ENCODE peak calls at places on chromosome 17, in four cellular contexts. S is heart right ventricle, F is fibroblast of mammary gland, C is sigmoid colon. V is an unnamed sample.

GRCh38 chr17:33551075-33551474 is 258.0 kb upstream of the ASIC2 start:
- DNase-seq in S (no peak), F (no peak), C (no peak), V (no peak)

GRCh38 chr17:73342057-73342522 is 30.3 kb upstream of the CDC42EP4 start:
- DNase-seq in S (peak), F (peak), C (peak), V (peak)

GRCh38 chr17:1149869-1150268 is 29.9 kb downstream of the ABR start:
- DNase-seq in S (no peak), F (no peak), C (no peak), V (no peak)

GRCh38 chr17:73641779-73642580 is 2.3 kb downstream of the SDK2 start:
- DNase-seq in S (no peak), F (no peak), C (no peak), V (no peak)

GRCh38 chr17:67500261-67500660 is 123.2 kb downstream of the PITPNC1 start:
- DNase-seq in S (no peak), F (peak), C (no peak), V (no peak)

GRCh38 chr17:4998666-4999428 is 1.1 kb downstream of the KIF1C start:
- DNase-seq in S (no peak), F (no peak), C (no peak), V (no peak)

GRCh38 chr17:71656987-71657858 is 463.6 kb upstream of the SOX9 start:
- DNase-seq in S (no peak), F (no peak), C (no peak), V (no peak)

GRCh38 chr17:56834380-56835258 is 668 bp downstream of the DGKE start:
- DNase-seq in S (peak), F (no peak), C (peak), V (no peak)

GRCh38 chr17:72684405-72685020 is 408.0 kb downstream of the SLC39A11 start:
- DNase-seq in S (no peak), F (no peak), C (no peak), V (no peak)

GRCh38 chr17:50832267-50833227 is 2.8 kb upstream of the WFIKKN2 start:
- DNase-seq in S (no peak), F (no peak), C (peak), V (no peak)

GRCh38 chr17:614637-615546 is 99.7 kb downstream of the VPS53 start:
- DNase-seq in S (no peak), F (peak), C (no peak), V (no peak)

GRCh38 chr17:7184091-7184488 is 4.9 kb upstream of the ASGR1 start:
- DNase-seq in S (no peak), F (no peak), C (no peak), V (no peak)

GRCh38 chr17:27338536-27338985 is 44.6 kb downstream of the WSB1 start:
- DNase-seq in S (no peak), F (no peak), C (no peak), V (no peak)

GRCh38 chr17:65054602-65055001 is 1.9 kb downstream of the GNA13 start:
- DNase-seq in S (no peak), F (no peak), C (no peak), V (no peak)

GRCh38 chr17:3659541-3660111 is 8.8 kb downstream of the TAX1BP3 start:
- DNase-seq in S (peak), F (peak), C (peak), V (peak)

GRCh38 chr17:15289285-15290185 is 24.4 kb upstream of the PMP22 start:
- DNase-seq in S (no peak), F (peak), C (no peak), V (no peak)

GRCh38 chr17:73308017-73308823 is 3.6 kb downstream of the CDC42EP4 start:
- DNase-seq in S (peak), F (peak), C (peak), V (no peak)

GRCh38 chr17:80855968-80856862 is 135.4 kb upstream of the CHMP6 start:
- DNase-seq in S (peak), F (peak), C (peak), V (peak)

GRCh38 chr17:50988427-50988826 is 122.3 kb upstream of the TOB1 start:
- DNase-seq in S (no peak), F (no peak), C (no peak), V (no peak)

GRCh38 chr17:385195-385835 is 32.7 kb upstream of the RPH3AL start:
- DNase-seq in S (peak), F (no peak), C (peak), V (no peak)

GRCh38 chr17:49915670-49916069 is 53.3 kb upstream of the DLX4 start:
- DNase-seq in S (no peak), F (no peak), C (no peak), V (no peak)

GRCh38 chr17:79625706-79626105 is 14.9 kb upstream of the RBFOX3 start:
- DNase-seq in S (peak), F (no peak), C (peak), V (no peak)

GRCh38 chr17:49513616-49514373 is 18.7 kb downstream of the NGFR start:
- DNase-seq in S (peak), F (no peak), C (peak), V (no peak)

GRCh38 chr17:64103751-64104364 is 26.1 kb downstream of the ERN1 start:
- DNase-seq in S (no peak), F (peak), C (no peak), V (no peak)

GRCh38 chr17:56973520-56973919 is 4.4 kb upstream of the SCPEP1 start:
- DNase-seq in S (no peak), F (peak), C (no peak), V (no peak)

GRCh38 chr17:4499431-4500187 is 928 bp downstream of the SPNS2 start:
- DNase-seq in S (peak), F (no peak), C (no peak), V (no peak)

GRCh38 chr17:73934696-73935095 is 268.8 kb upstream of the RPL38 start:
- DNase-seq in S (no peak), F (no peak), C (no peak), V (no peak)

GRCh38 chr17:15432807-15433547 is 34.4 kb downstream of the CDRT4 start:
- DNase-seq in S (no peak), F (peak), C (no peak), V (peak)

GRCh38 chr17:14301761-14302401 is 1.0 kb downstream of the HS3ST3B1 start:
- DNase-seq in S (no peak), F (peak), C (no peak), V (no peak)

GRCh38 chr17:182164-182751 is 808 bp upstream of the DOC2B start:
- DNase-seq in S (no peak), F (no peak), C (no peak), V (no peak)

GRCh38 chr17:57675427-57675826 is 69.7 kb downstream of the CCDC182 start:
- DNase-seq in S (no peak), F (no peak), C (no peak), V (no peak)

GRCh38 chr17:880074-880870 is 98.1 kb downstream of the MRM3 start:
- DNase-seq in S (peak), F (peak), C (no peak), V (no peak)

GRCh38 chr17:80804466-80804865 is 187.2 kb upstream of the CHMP6 start:
- DNase-seq in S (no peak), F (no peak), C (no peak), V (no peak)

GRCh38 chr17:78595135-78595810 is 18.1 kb upstream of the DNAH17 start:
- DNase-seq in S (no peak), F (no peak), C (no peak), V (no peak)

GRCh38 chr17:67217446-67217845 is 27.6 kb downstream of the HELZ start:
- DNase-seq in S (no peak), F (no peak), C (no peak), V (no peak)

GRCh38 chr17:75876938-75877751 is 1.2 kb downstream of the TRIM47 start:
- DNase-seq in S (peak), F (peak), C (peak), V (peak)
- H3K4me3 ChIP-seq in S (peak), F (peak), C (peak), V (peak)

GRCh38 chr17:44518032-44518431 is 14.8 kb upstream of the GPATCH8 start:
- DNase-seq in S (no peak), F (peak), C (no peak), V (no peak)

GRCh38 chr17:44527102-44527501 is 23.9 kb upstream of the GPATCH8 start:
- DNase-seq in S (no peak), F (no peak), C (no peak), V (no peak)

GRCh38 chr17:44527954-44528353 is 24.7 kb upstream of the GPATCH8 start:
- DNase-seq in S (no peak), F (no peak), C (no peak), V (no peak)

GRCh38 chr17:44523672-44523972 is 20.4 kb upstream of the GPATCH8 start:
- DNase-seq in S (no peak), F (no peak), C (no peak), V (no peak)

GRCh38 chr17:44522883-44523671 is 19.9 kb upstream of the GPATCH8 start:
- DNase-seq in S (peak), F (peak), C (peak), V (no peak)
- TF ChIP-seq CTCF in S (peak), F (peak), C (peak), V (peak)

GRCh38 chr17:47205419-47205963 is 3.7 kb upstream of the MYL4 start:
- DNase-seq in S (peak), F (peak), C (peak), V (no peak)
- H3K4me3 ChIP-seq in S (no peak), F (no peak), C (no peak), V (no peak)

DNA sequence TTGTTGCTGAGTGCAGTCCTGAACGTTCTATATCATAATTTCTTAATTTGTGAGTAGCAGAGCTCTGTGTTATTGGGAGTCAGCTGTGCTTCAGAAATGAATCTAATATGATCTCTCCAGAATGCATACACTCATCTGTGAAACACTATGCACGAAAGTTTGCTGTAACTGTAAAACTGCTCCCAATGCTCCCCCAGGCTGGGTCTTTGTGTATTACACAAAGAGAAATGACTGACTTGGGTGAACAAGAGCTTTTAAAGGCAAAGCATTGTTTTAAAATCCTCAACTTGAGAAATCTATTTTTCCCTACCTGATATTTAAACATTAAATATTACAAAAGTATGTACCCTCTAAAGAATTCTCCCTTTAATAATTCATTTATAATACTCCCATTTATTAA is 636.7 kb upstream of the KIF2B start:
- DNase-seq in S (no peak), F (no peak), C (no peak), V (no peak)
- TF ChIP-seq CTCF in S (no peak), F (no peak), C (no peak), V (no peak)

GRCh38 chr17:70173646-70174045 is 4.3 kb downstream of the KCNJ2 start:
- DNase-seq in S (peak), F (no peak), C (no peak), V (no peak)

GRCh38 chr17:70169707-70170597 is 620 bp downstream of the KCNJ2 start:
- DNase-seq in S (no peak), F (peak), C (peak), V (no peak)

GRCh38 chr17:70171159-70171558 is 1.8 kb downstream of the KCNJ2 start:
- DNase-seq in S (no peak), F (no peak), C (no peak), V (no peak)

GRCh38 chr17:70172921-70173320 is 3.6 kb downstream of the KCNJ2 start:
- DNase-seq in S (no peak), F (no peak), C (no peak), V (no peak)

DNA sequence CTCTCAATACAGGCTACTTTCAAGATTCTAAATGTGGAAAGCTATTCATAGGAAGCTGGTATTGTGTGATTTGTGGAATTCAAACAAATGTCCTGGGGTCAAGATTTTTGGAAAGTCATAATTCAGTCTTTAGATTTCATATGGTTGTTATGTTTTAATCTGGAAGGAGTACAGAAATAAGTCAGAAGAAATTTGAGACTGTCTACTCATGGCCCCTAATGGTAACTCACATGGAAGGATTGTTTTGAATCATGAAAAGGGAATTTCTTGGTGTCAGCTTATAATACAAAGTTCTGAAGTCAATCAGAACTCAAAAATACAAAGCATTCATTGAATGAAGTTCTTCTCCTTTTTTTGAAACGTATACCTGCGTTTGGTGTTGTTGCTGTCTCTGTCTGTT is 3.1 kb downstream of the KCNJ2 start:
- DNase-seq in S (no peak), F (no peak), C (no peak), V (no peak)
- H3K4me3 ChIP-seq in S (peak), F (no peak), C (no peak), V (no peak)

GRCh38 chr17:48066656-48067055 is 18.5 kb downstream of the NFE2L1 start:
- DNase-seq in S (no peak), F (no peak), C (no peak), V (no peak)
- TF ChIP-seq CTCF in S (no peak), F (no peak), C (no peak), V (no peak)

GRCh38 chr17:39057807-39058206 is 90.6 kb upstream of the FBXO47 start:
- DNase-seq in S (no peak), F (peak), C (no peak), V (no peak)
- H3K4me3 ChIP-seq in S (peak), F (no peak), C (peak), V (peak)

GRCh38 chr17:35889818-35890773 is 9.9 kb upstream of the CCL5 start:
- DNase-seq in S (no peak), F (peak), C (no peak), V (peak)

GRCh38 chr17:35889241-35889640 is 9.1 kb upstream of the CCL5 start:
- DNase-seq in S (no peak), F (no peak), C (no peak), V (no peak)

GRCh38 chr17:35891273-35891672 is 11.1 kb upstream of the CCL5 start:
- DNase-seq in S (no peak), F (no peak), C (no peak), V (no peak)

GRCh38 chr17:35892091-35892637 is 12.0 kb upstream of the CCL5 start:
- DNase-seq in S (no peak), F (peak), C (no peak), V (no peak)

DNA sequence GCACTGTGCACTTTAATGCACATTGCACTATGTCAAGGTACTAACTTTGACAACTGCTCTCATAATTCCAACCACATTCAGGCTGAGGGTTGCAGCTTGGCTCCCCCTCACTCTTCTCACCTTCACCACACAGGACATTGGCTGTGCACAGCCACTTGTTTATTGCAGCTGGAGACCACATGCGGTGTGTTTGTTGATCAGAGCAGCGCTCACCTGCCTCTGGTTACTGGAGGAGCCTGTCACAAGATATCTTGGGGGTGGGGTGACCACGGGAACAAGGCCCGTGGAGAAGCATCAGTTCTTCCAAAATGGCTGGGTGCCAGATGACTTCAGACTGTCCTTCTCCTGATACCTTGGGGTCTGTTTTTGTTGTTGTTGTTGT is 10.6 kb upstream of the CCL5 start:
- DNase-seq in S (no peak), F (no peak), C (no peak), V (no peak)
- TF ChIP-seq CTCF in S (no peak), F (no peak), C (no peak), V (no peak)

GRCh38 chr17:82301300-82301915 is 16.0 kb downstream of the CD7 start:
- DNase-seq in S (no peak), F (no peak), C (peak), V (no peak)
- H3K4me3 ChIP-seq in S (no peak), F (no peak), C (no peak), V (no peak)

DNA sequence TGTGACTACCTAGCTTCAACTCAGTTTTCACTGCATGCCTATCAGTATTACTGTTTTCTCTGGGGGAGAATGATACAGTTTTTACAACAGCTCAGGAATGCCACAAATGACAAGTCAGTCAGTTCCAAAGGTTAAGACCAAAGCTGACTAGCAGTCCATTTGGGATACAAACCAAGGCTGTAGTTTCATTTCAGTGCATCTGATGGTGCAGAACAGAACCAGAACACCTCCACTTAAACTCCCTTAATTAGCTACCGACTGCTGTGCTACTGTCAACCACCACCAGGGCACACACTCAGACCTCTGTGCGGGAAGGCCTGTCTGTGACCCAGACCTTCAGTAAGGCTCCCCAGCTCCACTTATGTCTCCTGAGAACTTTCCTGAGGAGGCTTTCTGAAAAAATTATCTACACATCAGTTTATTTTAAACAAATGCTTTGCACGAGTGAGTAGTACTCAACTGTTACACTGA is 20.4 kb downstream of the NFE2L1 start:
- DNase-seq in S (no peak), F (peak), C (peak), V (no peak)
- TF ChIP-seq CTCF in S (no peak), F (peak), C (no peak), V (peak)